ENCODE peak calls at places on chromosomes 6 and 20, in four cellular contexts. X is WTC11, D is HepG2, P is K562. I is an unnamed sample.

GRCh38 chr20:23415958-23416583 is 5.2 kb downstream of the NAPB start:
- DNase-seq in X (no peak), D (no peak), P (no peak), I (no peak)

GRCh38 chr6:112744827-112745226 is 397.7 kb downstream of the RFPL4B start:
- DNase-seq in X (no peak), D (no peak), P (no peak), I (no peak)

GRCh38 chr20:25324412-25324811 is 66.2 kb downstream of the ABHD12 start:
- DNase-seq in X (no peak), D (no peak), P (no peak), I (no peak)

GRCh38 chr6:63352587-63353281 is 33.0 kb upstream of the LGSN start:
- DNase-seq in X (no peak), D (peak), P (no peak), I (peak)

GRCh38 chr6:84137051-84137375 is 90.4 kb downstream of the CEP162 start:
- DNase-seq in X (no peak), D (no peak), P (peak), I (no peak)

GRCh38 chr6:14876778-14877613 is 368.9 kb upstream of the JARID2 start:
- DNase-seq in X (no peak), D (no peak), P (no peak), I (no peak)

GRCh38 chr6:105669232-105669631 is 266.4 kb upstream of the PREP start:
- DNase-seq in X (peak), D (no peak), P (no peak), I (peak)

GRCh38 chr20:64261138-64261537 is 5.6 kb downstream of the PCMTD2 start:
- DNase-seq in X (no peak), D (no peak), P (no peak), I (no peak)

GRCh38 chr6:108715832-108716231 is 132.4 kb upstream of the ARMC2 start:
- DNase-seq in X (no peak), D (no peak), P (no peak), I (no peak)

GRCh38 chr20:10922521-10922920 is 248.7 kb upstream of the JAG1 start:
- DNase-seq in X (no peak), D (no peak), P (no peak), I (no peak)

GRCh38 chr6:137978252-137978896 is 111.3 kb downstream of the TNFAIP3 start:
- DNase-seq in X (no peak), D (no peak), P (peak), I (no peak)

GRCh38 chr20:61935926-61936700 is 129.6 kb downstream of the TAF4 start:
- DNase-seq in X (peak), D (no peak), P (no peak), I (no peak)

GRCh38 chr6:154558984-154559383 is 48.5 kb upstream of the CNKSR3 start:
- DNase-seq in X (no peak), D (no peak), P (peak), I (no peak)

GRCh38 chr6:121333196-121333595 is 1.1 kb downstream of the TBC1D32 start:
- DNase-seq in X (no peak), D (no peak), P (peak), I (no peak)
- TF ChIP-seq ELF4 in X (no peak), D (no peak), P (no peak), I (no peak)

GRCh38 chr6:71107935-71108420 is 151.1 kb upstream of the B3GAT2 start:
- DNase-seq in X (no peak), D (no peak), P (no peak), I (peak)
- TF ChIP-seq ELF4 in X (no peak), D (no peak), P (no peak), I (no peak)

DNA sequence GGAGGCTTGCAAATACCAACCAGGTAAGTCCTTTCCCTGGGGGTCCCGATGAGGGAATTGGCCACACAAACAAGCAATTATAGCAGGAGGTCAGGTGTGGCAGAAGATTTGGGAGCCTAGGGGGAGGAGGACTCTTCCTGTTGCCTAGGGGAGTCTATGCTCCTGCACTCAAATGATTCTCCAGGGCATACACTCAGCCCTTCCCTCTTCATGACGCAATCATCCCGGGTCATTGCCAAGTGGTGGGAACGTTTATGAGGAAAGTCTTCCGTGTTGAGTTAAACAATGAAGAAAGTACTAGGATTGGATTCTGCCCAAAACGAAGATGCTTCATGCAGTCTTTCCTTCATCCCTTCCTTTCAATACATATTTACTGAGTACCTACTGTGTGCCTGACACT is 186.5 kb upstream of the TSHZ2 start:
- DNase-seq in X (no peak), D (no peak), P (no peak), I (no peak)
- TF ChIP-seq ELF4 in X (no peak), D (no peak), P (no peak), I (no peak)

GRCh38 chr20:13008761-13009681 is at the start of gene SPTLC3:
- DNase-seq in X (peak), D (peak), P (no peak), I (no peak)
- TF ChIP-seq ELF4 in X (no peak), D (no peak), P (no peak), I (no peak)

DNA sequence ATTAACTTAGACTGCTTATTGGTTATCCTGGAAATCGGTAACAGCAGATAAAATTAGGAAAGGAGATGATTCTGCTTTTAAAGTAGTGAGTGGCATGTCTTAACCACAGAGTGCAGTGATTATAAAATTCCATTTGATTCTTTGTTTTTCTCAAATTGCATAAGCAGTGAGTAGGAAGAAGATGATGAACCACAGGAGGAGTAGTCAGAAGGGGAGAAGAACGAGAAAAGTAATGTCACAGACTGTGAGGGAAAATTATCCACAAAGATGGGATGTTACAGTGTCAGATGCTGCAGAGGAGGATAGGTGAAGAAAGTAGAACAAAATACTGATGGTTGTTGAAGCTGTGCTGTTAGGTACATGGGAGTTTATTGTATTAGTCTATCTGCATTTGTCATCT is 63.0 kb downstream of the ITCH start:
- DNase-seq in X (no peak), D (no peak), P (no peak), I (no peak)
- TF ChIP-seq ELF4 in X (no peak), D (no peak), P (no peak), I (no peak)

GRCh38 chr6:151289399-151290007 is 49.7 kb downstream of the AKAP12 start:
- DNase-seq in X (no peak), D (no peak), P (no peak), I (no peak)
- TF ChIP-seq ELF4 in X (no peak), D (no peak), P (no peak), I (no peak)

I was measured in HEK293T.